ENCODE peak calls at places on chromosome 17, in nine cellular contexts. H, V, M, Z, X, O, T, Q and F are unnamed samples.

GRCh38 chr17:33335491-33336173 is 42.5 kb upstream of the ASIC2 start:
- DNase-seq in O (no peak), Z (no peak), Q (no peak), X (no peak), V (no peak), M (no peak), H (peak; percentile 33), T (no peak), F (no peak)

GRCh38 chr17:74130276-74130675 is 73.2 kb upstream of the RPL38 start:
- DNase-seq in Z (no peak), O (no peak), Q (no peak), V (no peak), M (no peak), H (no peak), X (no peak), T (peak; percentile 41), F (no peak)

GRCh38 chr17:47948706-47949196 is 7.4 kb downstream of the PNPO start:
- DNase-seq in T (no peak), Q (peak; percentile 59), M (no peak), O (no peak), Z (no peak), H (peak; percentile 85), V (no peak), X (peak; percentile 94), F (no peak)

GRCh38 chr17:5191541-5192417 is at the start of gene ZNF594:
- DNase-seq in T (peak; percentile 99), Z (peak; percentile 96), H (peak; percentile 98), Q (peak; percentile 96), O (peak; percentile 97), V (peak; percentile 89), X (peak; percentile 95), M (peak; percentile 95), F (peak; percentile 98)

GRCh38 chr17:27956601-27957445 is 63.7 kb upstream of the LYRM9 start:
- DNase-seq in T (no peak), H (no peak), X (no peak), Q (no peak), V (no peak), Z (no peak), O (no peak), M (no peak), F (no peak)

GRCh38 chr17:61482467-61482866 is 30.2 kb downstream of the TBX4 start:
- DNase-seq in Q (no peak), X (no peak), O (no peak), M (no peak), H (no peak), V (no peak), T (no peak), Z (no peak), F (no peak)

GRCh38 chr17:1755252-1755992 is 6.4 kb upstream of the SERPINF1 start:
- DNase-seq in Q (peak; percentile 20), T (peak; percentile 68), Z (no peak), V (no peak), X (peak; percentile 78), M (no peak), O (no peak), H (no peak), F (no peak)

GRCh38 chr17:59848778-59849177 is 44.0 kb downstream of the TUBD1 start:
- DNase-seq in Z (no peak), H (no peak), Q (peak; percentile 80), O (peak; percentile 53), X (peak; percentile 80), V (peak; percentile 70), T (peak; percentile 92), M (no peak), F (no peak)

GRCh38 chr17:16300554-16300953 is 52.7 kb downstream of the CENPV start:
- DNase-seq in M (no peak), Q (no peak), H (no peak), T (no peak), X (no peak), Z (no peak), V (no peak), O (no peak), F (no peak)

GRCh38 chr17:74176546-74177001 is 26.9 kb upstream of the RPL38 start:
- DNase-seq in Z (peak; percentile 51), M (no peak), O (peak; percentile 24), H (peak; percentile 74), T (no peak), Q (peak; percentile 14), X (no peak), V (peak; percentile 72), F (peak; percentile 27)

GRCh38 chr17:40915721-40916256 is 21.7 kb downstream of the KRT23 start:
- DNase-seq in M (no peak), H (peak; percentile 60), Q (no peak), V (no peak), X (no peak), O (no peak), T (no peak), Z (no peak), F (no peak)
- H3K4me1 ChIP-seq in M (no peaks in the 10 kb centered on the region), H (peaks cover 24% of the 10 kb centered on the region), Q (peaks cover 2% of the 10 kb centered on the region), V (peaks cover 12% of the 10 kb centered on the region), X (no peaks in the 10 kb centered on the region), O (no peaks in the 10 kb centered on the region), T (no peaks in the 10 kb centered on the region), Z (peaks cover 30% of the 10 kb centered on the region), F (no peaks in the 10 kb centered on the region)

GRCh38 chr17:39633570-39634183 is 3.3 kb upstream of the STARD3 start:
- DNase-seq in X (no peak), M (no peak), H (no peak), Q (no peak), T (no peak), Z (no peak), O (no peak), V (no peak), F (no peak)

GRCh38 chr17:39635614-39636176 is 1.2 kb upstream of the STARD3 start:
- DNase-seq in T (no peak), V (no peak), Z (no peak), O (no peak), X (no peak), M (no peak), H (no peak), Q (no peak), F (no peak)

GRCh38 chr17:39632153-39632941 is 4.6 kb upstream of the STARD3 start:
- DNase-seq in V (no peak), M (no peak), T (peak; percentile 72), O (no peak), Q (no peak), H (no peak), X (no peak), Z (no peak), F (no peak)

GRCh38 chr17:39636587-39636926 is 387 bp upstream of the STARD3 start:
- DNase-seq in Q (no peak), T (no peak), H (no peak), Z (no peak), M (no peak), O (no peak), X (no peak), V (no peak), F (no peak)

GRCh38 chr17:39634384-39634871 is 2.5 kb upstream of the STARD3 start:
- DNase-seq in H (peak; percentile 68), T (no peak), X (no peak), Q (no peak), V (no peak), M (peak; percentile 29), Z (no peak), O (no peak), F (no peak)
- H3K27ac ChIP-seq in H (no peak overlapping the region), T (no peak overlapping the region), X (no peak overlapping the region), Q (no peak overlapping the region), V (peak overlapping the region; percentile 20), M (no peak overlapping the region), Z (no peak overlapping the region), O (no peak overlapping the region), F (no peak overlapping the region)

GRCh38 chr17:75542184-75542583 is 16.7 kb downstream of the LLGL2 start:
- DNase-seq in O (no peak), Z (no peak), Q (no peak), M (no peak), H (no peak), X (no peak), V (no peak), T (no peak), F (no peak)

GRCh38 chr17:75544250-75544649 is 18.8 kb downstream of the LLGL2 start:
- DNase-seq in Q (no peak), O (no peak), H (no peak), X (no peak), T (no peak), V (no peak), M (no peak), Z (no peak), F (no peak)

GRCh38 chr17:75540923-75541503 is 15.5 kb downstream of the LLGL2 start:
- DNase-seq in O (no peak), Q (no peak), V (no peak), T (no peak), X (no peak), Z (no peak), H (no peak), M (no peak), F (no peak)

GRCh38 chr17:75539969-75540729 is 14.7 kb downstream of the LLGL2 start:
- DNase-seq in Q (no peak), Z (no peak), V (no peak), M (no peak), T (no peak), H (no peak), O (no peak), X (no peak), F (no peak)

DNA sequence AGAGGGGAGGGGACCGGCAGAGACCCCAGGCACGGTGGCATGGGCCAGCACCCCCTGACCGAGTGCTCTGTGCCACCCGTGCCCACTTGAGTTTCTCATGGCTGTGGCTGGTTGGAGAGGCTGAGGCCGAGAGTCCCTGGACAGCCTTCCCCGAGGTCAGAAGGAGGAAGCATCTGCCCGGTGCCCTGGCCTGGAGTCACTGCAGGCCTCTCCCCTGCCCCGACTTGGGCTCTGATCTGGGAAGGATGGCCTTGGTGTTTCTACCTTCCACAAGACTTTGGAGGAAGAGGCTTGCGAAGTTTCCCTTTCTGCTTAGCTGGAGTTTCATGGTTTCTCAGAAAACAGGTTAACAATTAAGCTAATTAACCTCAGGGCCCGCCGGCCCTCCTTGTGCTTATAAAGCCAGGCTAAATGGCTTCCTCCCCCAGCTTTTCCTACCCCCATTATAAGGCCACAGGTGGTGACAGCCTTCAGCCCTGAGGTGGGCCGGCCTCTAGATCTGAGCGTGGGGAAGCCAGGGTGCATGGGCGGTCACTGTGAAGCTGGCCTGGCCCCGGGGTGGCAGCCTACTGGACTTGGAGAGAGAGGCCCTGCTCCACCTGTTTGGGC is 17.3 kb downstream of the LLGL2 start:
- DNase-seq in H (no peak), T (no peak), Q (no peak), O (no peak), V (no peak), X (no peak), M (no peak), Z (no peak), F (no peak)
- H3K4me1 ChIP-seq in H (peaks cover 18% of the 10 kb centered on the region), T (no peaks in the 10 kb centered on the region), Q (no peaks in the 10 kb centered on the region), O (no peaks in the 10 kb centered on the region), V (no peaks in the 10 kb centered on the region), X (peaks cover 4% of the 10 kb centered on the region), M (no peaks in the 10 kb centered on the region), Z (no peaks in the 10 kb centered on the region), F (no peaks in the 10 kb centered on the region)

GRCh38 chr17:40181205-40181604 is 3.9 kb downstream of the RAPGEFL1 start:
- DNase-seq in M (no peak), X (no peak), O (no peak), V (no peak), T (no peak), H (no peak), Q (no peak), Z (no peak), F (no peak)
- H3K27ac ChIP-seq in M (no peak overlapping the region), X (no peak overlapping the region), O (no peak overlapping the region), V (no peak overlapping the region), T (no peak overlapping the region), H (no peak overlapping the region), Q (peak overlapping the region; percentile 2), Z (no peak overlapping the region), F (no peak overlapping the region)